ENCODE peak calls at places on chromosomes 1 and 21, in four cellular contexts. N is SK-N-SH, P is A549, A is HepG2. Q is an unnamed sample.

GRCh38 chr1:15154480-15155036 is 1.0 kb downstream of the TMEM51 start:
- DNase-seq in N (peak; percentile 69), P (no peak), A (no peak), Q (no peak)

GRCh38 chr21:34939673-34940321 is 109.3 kb downstream of the RUNX1 start:
- DNase-seq in N (no peak), P (no peak), A (no peak), Q (no peak)

GRCh38 chr1:247390996-247391395 is 25.0 kb upstream of the NLRP3 start:
- DNase-seq in N (no peak), P (no peak), A (no peak), Q (no peak)

GRCh38 chr1:28553229-28553930 is 495 bp downstream of the TRNAU1AP start:
- DNase-seq in N (peak; percentile 76), P (peak; percentile 38), A (no peak), Q (peak; percentile 9)

GRCh38 chr1:207412845-207413244 is 41.3 kb upstream of the CR2 start:
- DNase-seq in N (no peak), P (no peak), A (no peak), Q (no peak)

GRCh38 chr1:175887981-175888428 is 144.6 kb upstream of the TNR start:
- DNase-seq in N (peak; percentile 85), P (peak; percentile 88), A (peak; percentile 45), Q (no peak)

GRCh38 chr1:20301463-20302092 is 10.9 kb downstream of the VWA5B1 start:
- DNase-seq in N (no peak), P (no peak), A (no peak), Q (no peak)

GRCh38 chr1:119410977-119411376 is 4.0 kb upstream of the HSD3B2 start:
- DNase-seq in N (no peak), P (no peak), A (no peak), Q (no peak)

GRCh38 chr1:115107501-115108260 is 18.4 kb upstream of the TSPAN2 start:
- DNase-seq in N (no peak), P (no peak), A (no peak), Q (no peak)

GRCh38 chr1:109530457-109531204 is 9.0 kb upstream of the GPR61 start:
- DNase-seq in N (peak; percentile 66), P (no peak), A (no peak), Q (no peak)

GRCh38 chr1:76433528-76433927 is 359.0 kb downstream of the ST6GALNAC3 start:
- DNase-seq in N (no peak), P (no peak), A (no peak), Q (no peak)

GRCh38 chr21:44738621-44739020 is 27.2 kb upstream of the TSPEAR start:
- DNase-seq in N (no peak), P (no peak), A (no peak), Q (no peak)

GRCh38 chr1:208437416-208437815 is 193.2 kb upstream of the PLXNA2 start:
- DNase-seq in N (no peak), P (no peak), A (no peak), Q (no peak)

GRCh38 chr1:54853096-54853792 is 33.8 kb downstream of the DHCR24 start:
- DNase-seq in N (no peak), P (no peak), A (no peak), Q (no peak)

GRCh38 chr1:2128189-2128901 is 66.2 kb downstream of the FAAP20 start:
- DNase-seq in N (no peak), P (no peak), A (no peak), Q (no peak)

GRCh38 chr1:78836736-78837135 is 169.8 kb downstream of the ADGRL4 start:
- DNase-seq in N (no peak), P (no peak), A (no peak), Q (no peak)

GRCh38 chr1:159554681-159555080 is 18.9 kb upstream of the OR10J5 start:
- DNase-seq in N (no peak), P (no peak), A (no peak), Q (no peak)

GRCh38 chr1:207284209-207284892 is 37.1 kb upstream of the CD55 start:
- DNase-seq in N (no peak), P (no peak), A (no peak), Q (no peak)

GRCh38 chr1:90719321-90720136 is 2.4 kb upstream of the BARHL2 start:
- DNase-seq in N (no peak), P (no peak), A (no peak), Q (no peak)

DNA sequence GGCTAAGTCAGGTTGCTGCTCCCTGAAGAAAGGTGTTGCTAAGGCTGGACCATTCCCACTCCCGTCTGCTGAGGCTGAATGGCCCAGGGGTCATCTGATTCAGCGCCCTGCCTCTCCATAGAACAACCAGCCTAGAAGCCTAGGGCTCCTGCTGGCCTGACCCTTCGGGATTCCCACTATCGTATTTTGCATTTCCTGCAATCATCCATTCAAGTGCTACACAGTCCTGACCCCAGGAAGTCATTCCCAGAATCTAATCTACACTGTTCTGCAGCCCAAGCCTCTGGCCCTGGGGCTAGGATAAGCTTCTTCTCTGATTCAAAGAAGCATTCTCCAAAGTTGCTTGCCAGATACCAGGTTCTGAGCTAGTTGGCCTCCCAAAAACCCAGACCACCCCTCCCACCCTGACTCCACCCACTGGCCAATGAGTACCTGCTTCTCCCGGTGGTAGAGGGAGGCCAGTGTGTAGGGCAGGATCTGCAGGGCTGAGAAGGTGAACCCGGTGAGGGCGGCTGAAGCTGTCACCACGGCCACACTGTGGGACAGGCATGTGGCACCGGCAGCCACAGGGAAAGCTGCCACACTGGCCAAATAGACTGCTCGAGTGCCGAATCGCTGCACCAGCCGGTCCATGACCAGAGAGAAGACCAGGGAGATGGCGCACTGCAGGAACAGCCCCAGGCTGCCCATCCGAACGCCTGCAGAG is 18.7 kb downstream of the SLC45A3 start:
- DNase-seq in N (peak; percentile 38), P (no peak), A (no peak), Q (no peak)
- TF ChIP-seq PBX3 in N (no peak), P (no peak), A (no peak), Q (no peak)

DNA sequence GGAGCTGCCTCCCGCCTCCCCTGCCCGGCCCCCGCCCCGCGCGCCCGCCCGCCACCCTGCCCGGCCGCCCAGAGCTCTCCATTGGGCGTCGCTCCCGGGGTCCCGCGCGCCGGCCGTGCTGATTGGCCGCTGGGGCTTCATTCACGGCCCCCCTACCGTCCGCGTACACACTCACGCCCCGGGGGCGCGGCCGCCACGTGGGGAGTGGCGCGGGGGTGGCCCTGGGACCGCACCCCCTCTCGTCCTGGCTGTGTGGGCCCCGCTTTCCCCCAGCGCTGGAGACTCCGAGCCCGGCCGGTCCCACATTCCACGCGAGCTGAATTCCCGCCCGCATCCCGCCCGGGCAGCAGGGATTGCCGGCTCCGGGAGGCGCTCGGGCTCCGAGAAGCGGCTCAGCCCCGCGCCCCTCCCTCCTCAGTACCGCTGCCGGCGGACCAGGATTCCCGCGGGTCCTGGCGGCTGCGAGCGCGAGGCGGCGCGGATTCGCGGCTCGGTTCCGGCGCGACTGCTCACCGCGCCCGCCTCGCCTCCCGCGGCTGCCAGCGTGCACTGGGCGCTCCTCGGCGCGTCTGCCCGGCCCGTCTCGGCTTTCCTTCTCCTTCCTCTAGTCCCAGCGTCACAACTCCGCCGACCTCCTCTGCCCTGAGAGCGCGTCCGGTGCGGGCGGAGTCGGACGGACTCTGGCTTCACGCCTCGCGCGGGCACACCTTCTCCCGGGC is 450 bp upstream of the POU3F1 start:
- DNase-seq in N (peak; percentile 96), P (peak; percentile 65), A (peak; percentile 47), Q (no peak)
- TF ChIP-seq PBX3 in N (peak; percentile 87), P (peak; percentile 28), A (no peak), Q (peak; percentile 82)

GRCh38 chr1:5514519-5515183 is 477.6 kb downstream of the NPHP4 start:
- DNase-seq in N (peak; percentile 89), P (peak; percentile 67), A (peak; percentile 21), Q (no peak)

GRCh38 chr1:5515501-5515900 is 476.7 kb downstream of the NPHP4 start:
- DNase-seq in N (no peak), P (no peak), A (no peak), Q (no peak)

GRCh38 chr1:5513179-5513578 is 479.0 kb downstream of the NPHP4 start:
- DNase-seq in N (no peak), P (no peak), A (no peak), Q (no peak)

GRCh38 chr1:5511381-5512097 is 480.7 kb downstream of the NPHP4 start:
- DNase-seq in N (no peak), P (no peak), A (no peak), Q (no peak)

DNA sequence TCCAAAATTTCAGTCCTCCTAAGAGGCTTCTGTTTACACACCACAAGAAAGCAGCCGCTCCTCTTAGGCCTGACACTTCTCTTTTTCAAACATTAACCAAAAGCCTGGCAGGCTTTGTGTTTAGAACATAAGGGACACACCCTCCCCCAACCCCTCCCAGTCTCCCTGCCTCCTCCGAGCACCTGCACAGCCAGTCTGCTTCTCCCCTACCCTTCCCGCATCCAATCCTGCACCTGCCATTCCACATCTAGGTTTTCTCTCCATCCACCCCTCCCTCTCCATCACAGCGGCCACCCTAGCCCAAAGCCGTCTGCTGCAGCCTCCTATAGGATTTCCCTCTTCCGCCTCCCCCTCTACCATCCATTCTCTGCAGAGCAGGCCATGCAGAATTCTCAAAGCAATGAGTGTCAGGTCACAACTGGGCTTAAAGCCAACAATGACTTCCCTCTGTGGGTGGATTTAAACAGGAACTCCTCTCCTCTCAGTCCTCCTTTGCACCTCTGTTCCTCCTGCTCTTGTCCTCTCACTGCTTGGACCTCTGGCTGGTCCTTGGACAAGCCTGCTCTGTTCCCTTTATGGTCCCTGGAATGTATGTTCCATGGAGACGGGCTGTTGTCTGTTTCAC is 478.2 kb downstream of the NPHP4 start:
- DNase-seq in N (no peak), P (no peak), A (no peak), Q (no peak)
- TF ChIP-seq PBX3 in N (no peak), P (no peak), A (no peak), Q (no peak)

GRCh38 chr1:17112076-17112475 is 7.2 kb downstream of the PADI2 start:
- DNase-seq in N (peak; percentile 36), P (no peak), A (no peak), Q (no peak)
- TF ChIP-seq PBX3 in N (no peak), P (no peak), A (no peak), Q (no peak)

GRCh38 chr1:235746245-235746644 is 96.7 kb upstream of the GNG4 start:
- DNase-seq in N (no peak), P (no peak), A (no peak), Q (no peak)

GRCh38 chr1:235745448-235746136 is 96.0 kb upstream of the GNG4 start:
- DNase-seq in N (no peak), P (no peak), A (no peak), Q (no peak)

GRCh38 chr1:235748747-235749146 is 99.2 kb upstream of the GNG4 start:
- DNase-seq in N (no peak), P (no peak), A (no peak), Q (no peak)

DNA sequence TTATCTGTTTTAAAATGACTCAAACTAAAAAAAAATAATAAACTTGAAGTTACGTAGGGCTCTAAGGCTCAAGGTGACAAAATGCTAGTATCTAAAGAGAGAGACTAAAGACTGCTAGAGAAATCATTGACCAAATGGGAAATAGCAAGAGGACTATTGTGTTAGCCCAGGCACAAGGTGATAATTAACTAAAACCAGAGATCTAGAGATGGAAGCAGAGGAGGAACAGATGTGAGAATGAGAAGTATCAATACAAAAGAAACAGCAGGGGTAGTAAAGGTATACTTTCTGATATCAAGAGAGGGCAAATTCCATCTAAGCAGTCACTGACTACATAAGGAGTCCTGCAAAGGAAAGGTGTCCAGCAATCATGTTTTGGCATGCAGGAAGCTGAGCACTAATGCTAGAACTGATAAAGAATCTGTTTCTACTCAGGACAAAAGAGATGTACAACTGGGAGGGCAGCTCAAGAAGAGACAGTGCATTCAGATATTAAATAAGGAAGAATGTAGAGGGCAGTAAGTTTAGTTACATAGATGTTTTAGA is 100.2 kb upstream of the GNG4 start:
- DNase-seq in N (no peak), P (no peak), A (no peak), Q (no peak)
- TF ChIP-seq PBX3 in N (no peak), P (no peak), A (no peak), Q (no peak)